ENCODE peak calls at places on chromosome 21, in seven cellular contexts. Y, T, L, E, Z, U and K are unnamed samples.

GRCh38 chr21:23093259-23093658 is 2095.1 kb downstream of the NCAM2 start:
- DNase-seq in E (no peak), U (no peak), Z (no peak), Y (no peak), T (no peak), L (no peak), K (no peak)

GRCh38 chr21:34889287-34889536 is 159.9 kb downstream of the RUNX1 start:
- DNase-seq in Y (no peak), Z (peak; percentile 84), L (peak; percentile 78), E (no peak), U (peak; percentile 72), T (peak; percentile 49), K (peak; percentile 74)

GRCh38 chr21:46437511-46437910 is 21.2 kb upstream of the DIP2A start:
- DNase-seq in Y (no peak), T (no peak), E (no peak), U (no peak), L (no peak), Z (no peak), K (no peak)

GRCh38 chr21:34243562-34243961 is 120.2 kb upstream of the KCNE2 start:
- DNase-seq in T (peak; percentile 58), L (peak; percentile 61), Y (no peak), Z (peak; percentile 27), E (no peak), U (peak; percentile 61), K (peak; percentile 11)

GRCh38 chr21:25636727-25637126 is 2.3 kb upstream of the JAM2 start:
- DNase-seq in E (no peak), Y (no peak), Z (no peak), U (no peak), T (no peak), L (peak; percentile 78), K (peak; percentile 23)

GRCh38 chr21:36163780-36164426 is 7.3 kb downstream of the DOP1B start:
- DNase-seq in Y (no peak), L (no peak), T (no peak), E (no peak), U (no peak), Z (no peak), K (no peak)

GRCh38 chr21:26070822-26071425 is 99.6 kb downstream of the APP start:
- DNase-seq in L (peak; percentile 23), U (peak; percentile 76), T (no peak), Y (no peak), E (no peak), Z (peak; percentile 85), K (peak; percentile 45)

GRCh38 chr21:35014302-35015044 is 34.6 kb downstream of the RUNX1 start:
- DNase-seq in Y (no peak), E (no peak), L (peak; percentile 89), T (no peak), U (no peak), Z (no peak), K (peak; percentile 33)

GRCh38 chr21:28436286-28436932 is 556.3 kb downstream of the LTN1 start:
- DNase-seq in E (no peak), T (no peak), Y (no peak), U (peak; percentile 2), Z (peak; percentile 35), L (peak; percentile 60), K (peak; percentile 77)

GRCh38 chr21:14767192-14767852 is 221.2 kb upstream of the SAMSN1 start:
- DNase-seq in Z (no peak), U (no peak), E (no peak), Y (no peak), T (no peak), L (peak; percentile 27), K (no peak)

GRCh38 chr21:44083631-44084291 is 23.4 kb upstream of the PWP2 start:
- DNase-seq in E (no peak), Y (no peak), T (no peak), L (peak; percentile 20), Z (no peak), U (no peak), K (no peak)

GRCh38 chr21:35048183-35048601 is 910 bp downstream of the RUNX1 start:
- DNase-seq in L (peak; percentile 38), Z (peak; percentile 81), Y (no peak), E (no peak), U (no peak), T (no peak), K (no peak)

GRCh38 chr21:43758132-43758619 is 17.9 kb downstream of the CSTB start:
- DNase-seq in Y (no peak), L (no peak), E (no peak), U (no peak), T (no peak), Z (peak; percentile 50), K (peak; percentile 70)

GRCh38 chr21:16085436-16085835 is 355.7 kb downstream of the USP25 start:
- DNase-seq in T (no peak), U (no peak), Z (no peak), L (no peak), E (no peak), Y (no peak), K (peak; percentile 39)

GRCh38 chr21:36791695-36792451 is 93.0 kb downstream of the SIM2 start:
- DNase-seq in T (no peak), L (no peak), U (peak; percentile 17), E (peak; percentile 18), Z (no peak), Y (no peak), K (no peak)

GRCh38 chr21:29523646-29524045 is 224.9 kb downstream of the BACH1 start:
- DNase-seq in U (no peak), L (no peak), E (no peak), Y (no peak), Z (no peak), T (no peak), K (no peak)

GRCh38 chr21:31161157-31161556 is 122.9 kb upstream of the KRTAP19-8 start:
- DNase-seq in T (no peak), E (no peak), U (peak; percentile 97), L (peak; percentile 80), Y (no peak), Z (peak; percentile 69), K (peak; percentile 15)

GRCh38 chr21:45097827-45098387 is 23.5 kb downstream of the ADARB1 start:
- DNase-seq in L (no peak), E (no peak), Z (no peak), U (no peak), T (no peak), Y (no peak), K (no peak)

GRCh38 chr21:45103966-45104520 is 29.7 kb downstream of the ADARB1 start:
- DNase-seq in E (no peak), U (no peak), Y (no peak), L (no peak), Z (no peak), T (no peak), K (no peak)

GRCh38 chr21:45098867-45099266 is 24.5 kb downstream of the ADARB1 start:
- DNase-seq in L (no peak), E (no peak), U (peak; percentile 40), Z (peak; percentile 33), T (no peak), Y (no peak), K (no peak)

GRCh38 chr21:45102391-45102932 is 28.1 kb downstream of the ADARB1 start:
- DNase-seq in Y (no peak), Z (peak; percentile 59), T (no peak), E (no peak), U (peak; percentile 28), L (peak; percentile 19), K (no peak)

GRCh38 chr21:45100866-45101265 is 26.5 kb downstream of the ADARB1 start:
- DNase-seq in E (no peak), U (no peak), T (no peak), L (no peak), Y (no peak), Z (no peak), K (no peak)
- H3K18ac ChIP-seq in E (no peak overlapping the region), U (no peak overlapping the region), T (no peak overlapping the region), L (peak overlapping the region; percentile 19), Y (no peak overlapping the region), Z (no peak overlapping the region), K (no peak overlapping the region)

DNA sequence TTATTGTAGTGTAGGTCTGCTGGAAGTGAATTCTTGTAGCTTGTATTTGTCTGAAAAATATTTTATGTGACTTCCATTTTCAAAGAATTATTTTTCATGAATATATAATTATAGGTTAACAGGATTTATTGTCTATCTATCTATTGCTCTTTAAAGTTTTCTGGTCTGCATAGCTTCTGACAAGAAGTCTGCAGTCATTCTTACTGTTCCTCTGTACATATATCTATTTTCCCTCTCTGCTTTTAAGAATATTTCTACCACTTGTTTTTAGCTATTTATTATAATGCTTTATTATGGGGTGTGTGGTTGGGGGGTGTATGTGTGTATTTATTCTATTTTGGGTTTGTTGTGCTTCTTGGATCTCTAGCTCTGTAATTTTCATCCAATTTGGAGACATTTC is 77.4 kb downstream of the ETS2 start:
- DNase-seq in Z (no peak), Y (no peak), U (no peak), T (no peak), E (no peak), L (no peak), K (no peak)
- H3K18ac ChIP-seq in Z (no peak overlapping the region), Y (no peak overlapping the region), U (no peak overlapping the region), T (no peak overlapping the region), E (no peak overlapping the region), L (no peak overlapping the region), K (no peak overlapping the region)

GRCh38 chr21:42191978-42192595 is 26.9 kb upstream of the ABCG1 start:
- DNase-seq in Y (no peak), L (no peak), U (no peak), Z (no peak), T (no peak), E (no peak), K (no peak)

GRCh38 chr21:42193131-42193671 is 25.7 kb upstream of the ABCG1 start:
- DNase-seq in L (peak; percentile 96), U (no peak), Z (no peak), E (no peak), Y (no peak), T (no peak), K (no peak)

GRCh38 chr21:42194863-42195262 is 24.1 kb upstream of the ABCG1 start:
- DNase-seq in E (no peak), L (no peak), Z (no peak), U (no peak), T (no peak), Y (no peak), K (no peak)

GRCh38 chr21:42193721-42194120 is 25.2 kb upstream of the ABCG1 start:
- DNase-seq in U (no peak), E (no peak), Z (no peak), Y (no peak), T (no peak), L (no peak), K (no peak)

DNA sequence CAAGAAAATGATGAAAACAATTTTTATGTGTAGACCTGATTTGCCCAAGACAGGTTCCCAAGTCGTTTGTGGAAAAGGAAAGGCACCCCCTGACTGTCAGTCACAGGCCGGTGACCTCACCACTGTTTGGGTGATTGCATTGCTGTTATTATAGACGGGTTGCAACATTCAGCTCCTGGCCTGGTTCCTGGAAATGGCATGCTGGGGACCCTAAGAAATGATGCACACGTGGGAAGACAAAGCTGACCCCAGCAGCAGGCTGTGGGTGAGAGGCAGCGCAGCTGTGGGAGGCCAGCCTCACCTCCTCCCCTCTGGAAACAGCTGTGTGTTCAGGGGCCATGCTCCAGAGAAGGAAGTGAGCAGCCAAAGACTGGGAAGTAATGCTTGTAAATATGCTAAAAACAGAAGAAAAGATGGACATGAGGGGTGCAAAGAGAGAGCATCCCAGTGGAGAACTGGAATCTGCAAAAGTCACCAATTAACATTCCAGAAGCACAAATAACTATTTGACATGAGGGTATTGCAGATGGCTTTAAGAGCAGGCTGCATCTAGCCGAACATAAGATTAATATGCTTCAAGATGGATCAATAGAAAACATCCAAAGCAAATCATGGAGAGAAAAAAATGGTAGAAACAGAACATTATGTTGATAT is 23.4 kb upstream of the ABCG1 start:
- DNase-seq in T (no peak), U (no peak), Z (peak; percentile 48), E (no peak), Y (no peak), L (peak; percentile 64), K (peak; percentile 55)
- H3K18ac ChIP-seq in T (no peak overlapping the region), U (no peak overlapping the region), Z (no peak overlapping the region), E (no peak overlapping the region), Y (no peak overlapping the region), L (no peak overlapping the region), K (no peak overlapping the region)

GRCh38 chr21:32445101-32445500 is 32.6 kb downstream of the EVA1C start:
- DNase-seq in L (peak; percentile 63), Z (no peak), E (no peak), T (no peak), Y (no peak), U (peak; percentile 56), K (no peak)
- H3K18ac ChIP-seq in L (no peak overlapping the region), Z (no peak overlapping the region), E (no peak overlapping the region), T (no peak overlapping the region), Y (no peak overlapping the region), U (no peak overlapping the region), K (no peak overlapping the region)